ENCODE peak calls at places on chromosomes 2 and 18, in seven cellular contexts. Q, V, K, J, M, H and B are unnamed samples.
A peak's percentile ranks its signal among the peaks of the same experiment; 100 is the strongest.

GRCh38 chr2:67446504-67446911 is 49.4 kb downstream of the ETAA1 start:
- DNase-seq in Q (peak; percentile 52), V (no peak), K (no peak), J (peak; percentile 56), M (peak; percentile 52), H (no peak), B (no peak)

GRCh38 chr2:159432610-159433009 is 146.1 kb upstream of the WDSUB1 start:
- DNase-seq in Q (no peak), V (no peak), K (no peak), J (no peak), M (no peak), H (no peak), B (no peak)

GRCh38 chr2:223001831-223002230 is 50.2 kb upstream of the KCNE4 start:
- DNase-seq in Q (peak; percentile 42), V (no peak), K (no peak), J (no peak), M (no peak), H (no peak), B (peak; percentile 64)

GRCh38 chr2:11889101-11889850 is 142.8 kb downstream of the LPIN1 start:
- DNase-seq in Q (no peak), V (no peak), K (no peak), J (no peak), M (no peak), H (no peak), B (peak; percentile 47)

GRCh38 chr18:12246849-12247808 is 7.0 kb upstream of the CIDEA start:
- DNase-seq in Q (no peak), V (no peak), K (no peak), J (peak; percentile 25), M (peak; percentile 18), H (peak; percentile 48), B (no peak)

GRCh38 chr2:236403125-236403524 is 138.9 kb upstream of the ASB18 start:
- DNase-seq in Q (no peak), V (no peak), K (no peak), J (no peak), M (no peak), H (no peak), B (no peak)

GRCh38 chr2:105417789-105418475 is 19.1 kb upstream of the FHL2 start:
- DNase-seq in Q (peak; percentile 74), V (peak; percentile 78), K (no peak), J (peak; percentile 63), M (peak; percentile 51), H (no peak), B (peak; percentile 63)

GRCh38 chr2:180125245-180125962 is 118.3 kb upstream of the CWC22 start:
- DNase-seq in Q (peak; percentile 95), V (peak; percentile 97), K (peak; percentile 80), J (peak; percentile 98), M (peak; percentile 96), H (peak; percentile 65), B (peak; percentile 94)

GRCh38 chr18:24209558-24209957 is 70.7 kb downstream of the CABYR start:
- DNase-seq in Q (no peak), V (no peak), K (no peak), J (no peak), M (no peak), H (no peak), B (no peak)

GRCh38 chr2:134375935-134376334 is 122.1 kb downstream of the MGAT5 start:
- DNase-seq in Q (peak; percentile 56), V (peak; percentile 73), K (peak; percentile 62), J (peak; percentile 73), M (peak; percentile 65), H (no peak), B (peak; percentile 51)

GRCh38 chr18:79796531-79797390 is 977 bp upstream of the KCNG2 start:
- DNase-seq in Q (no peak), V (peak; percentile 31), K (no peak), J (peak; percentile 34), M (peak; percentile 59), H (no peak), B (peak; percentile 35)

GRCh38 chr2:47218066-47218581 is 63.0 kb upstream of the STPG4 start:
- DNase-seq in Q (no peak), V (no peak), K (no peak), J (no peak), M (no peak), H (no peak), B (no peak)

GRCh38 chr2:167127135-167127534 is 238.9 kb downstream of the XIRP2 start:
- DNase-seq in Q (no peak), V (peak; percentile 69), K (no peak), J (peak; percentile 58), M (peak; percentile 70), H (peak; percentile 4), B (peak; percentile 43)

GRCh38 chr2:205323929-205324328 is 358.4 kb upstream of the NRP2 start:
- DNase-seq in Q (no peak), V (peak; percentile 23), K (no peak), J (peak; percentile 19), M (peak; percentile 32), H (peak; percentile 10), B (no peak)
- TF ChIP-seq CTCF in Q (peak; percentile 56), V (peak; percentile 75), K (no peak), J (peak; percentile 55), M (peak; percentile 61), H (peak; percentile 37), B (peak; percentile 39)

DNA sequence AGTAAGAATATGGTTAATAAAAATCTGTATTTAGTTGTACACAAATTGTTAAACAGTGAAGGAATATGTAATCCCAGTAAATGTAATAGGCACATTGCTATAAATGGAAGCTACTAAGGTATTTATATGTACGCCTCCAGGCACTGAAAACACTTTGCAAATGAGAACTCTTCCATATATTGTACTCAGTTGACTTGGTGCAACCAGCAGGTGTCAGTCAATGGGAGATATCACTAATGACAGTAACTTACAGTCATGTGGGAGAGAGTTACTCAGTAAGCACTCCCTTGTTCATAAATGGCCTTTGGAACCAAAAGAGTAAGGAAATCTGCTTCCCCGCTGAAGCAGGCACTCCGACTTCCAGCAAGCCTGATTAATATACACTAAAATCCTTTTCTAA is 5.9 kb downstream of the MDH1 start:
- DNase-seq in Q (no peak), V (no peak), K (no peak), J (no peak), M (no peak), H (no peak), B (no peak)
- TF ChIP-seq CTCF in Q (no peak), V (no peak), K (no peak), J (no peak), M (no peak), H (no peak), B (no peak)

DNA sequence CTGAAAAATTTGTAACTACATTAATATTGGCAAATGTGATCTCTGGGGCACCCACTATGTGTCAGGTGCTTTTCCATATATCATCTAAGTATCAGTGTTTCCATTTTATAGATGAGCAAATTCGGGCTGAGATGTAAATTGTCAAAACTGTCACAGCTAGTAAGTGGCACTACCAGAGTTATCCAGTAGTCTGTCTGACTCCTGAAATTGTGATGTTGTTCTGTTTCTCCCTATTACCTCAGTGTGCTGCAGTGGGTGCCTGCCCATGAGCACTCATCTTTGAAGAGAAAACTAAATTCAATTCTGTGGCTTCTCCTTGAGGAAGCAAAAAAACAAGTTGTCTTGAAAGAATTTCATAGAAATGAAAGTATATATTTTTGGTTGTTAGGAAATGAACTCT is 467.4 kb upstream of the FANCL start:
- DNase-seq in Q (no peak), V (no peak), K (no peak), J (no peak), M (no peak), H (no peak), B (no peak)
- TF ChIP-seq CTCF in Q (no peak), V (no peak), K (no peak), J (no peak), M (no peak), H (no peak), B (no peak)

GRCh38 chr2:28228419-28228995 is 164.2 kb upstream of the FOSL2 start:
- DNase-seq in Q (no peak), V (no peak), K (no peak), J (peak; percentile 9), M (no peak), H (peak; percentile 4), B (peak; percentile 82)
- TF ChIP-seq CTCF in Q (peak; percentile 22), V (peak; percentile 5), K (no peak), J (peak; percentile 7), M (no peak), H (no peak), B (peak; percentile 50)

DNA sequence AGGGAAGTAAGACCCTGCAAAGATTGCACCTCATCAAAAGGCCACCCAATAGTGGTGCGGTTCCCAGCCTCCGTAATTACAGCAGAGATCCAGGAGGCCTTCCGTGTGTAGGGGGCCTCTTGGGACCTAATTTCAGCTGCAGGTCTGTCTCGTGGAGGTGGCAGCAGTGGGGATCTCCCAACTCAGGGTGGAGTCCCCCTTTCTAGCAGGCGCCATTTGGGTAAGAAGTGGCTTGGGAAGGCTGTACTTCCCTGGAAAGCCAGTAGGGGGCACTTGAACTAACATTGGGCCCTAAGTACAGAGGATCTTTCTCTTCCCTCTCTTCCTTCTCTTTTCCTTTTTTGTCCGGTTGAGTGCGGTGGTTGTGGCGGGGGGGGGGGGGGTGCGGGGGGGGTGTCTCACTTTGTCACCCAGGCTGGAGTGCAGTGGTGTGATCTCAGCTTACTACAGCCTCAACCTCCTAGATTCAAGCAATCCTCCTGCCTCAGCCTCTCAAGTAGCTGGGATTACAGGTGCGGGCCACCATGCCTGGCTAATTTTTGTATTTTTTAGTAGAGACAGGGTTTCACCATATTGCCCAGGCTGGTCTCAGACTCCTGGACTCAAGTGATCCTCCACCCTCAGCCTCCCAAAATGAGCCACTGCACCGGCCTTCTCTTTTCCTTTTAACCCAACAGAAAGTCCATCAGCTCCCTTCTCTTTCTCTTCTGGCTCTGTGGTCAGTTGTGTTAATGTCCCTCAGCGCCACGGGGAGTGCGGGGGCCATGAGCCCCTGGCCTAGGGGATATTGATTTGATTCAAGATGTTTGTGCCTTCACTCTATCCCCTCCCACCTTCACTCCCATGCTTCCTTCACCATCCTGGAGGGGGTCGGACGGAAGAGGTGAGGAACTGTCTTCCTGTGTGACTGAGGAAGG is 32.0 kb downstream of the CENPO start:
- DNase-seq in Q (no peak), V (peak; percentile 36), K (peak; percentile 12), J (no peak), M (peak; percentile 36), H (peak; percentile 63), B (no peak)
- TF ChIP-seq CTCF in Q (peak; percentile 68), V (peak; percentile 69), K (peak; percentile 22), J (peak; percentile 64), M (peak; percentile 62), H (peak; percentile 64), B (peak; percentile 50)